ENCODE peak calls at places on chromosome 13, in ten cellular contexts. N is endodermal cell; X is uterus; J is A549; O is omental fat pad; T is NCI-H1105 treated with DMSO at 0.1 percent for 48 hours; S is stimulated activated naive CD8-positive, alpha-beta T cell treated with anti-CD3 and anti-CD28 coated beads, Interleukin-15, amount 100 ng/mL, for 72 hours; Z is amniotic stem cell; D is NCI-H1694 treated with DMSO at 0.1 percent for 48 hours; C is colonic mucosa. V is an unnamed sample.

GRCh38 chr13:109397285-109397684 is 389.1 kb downstream of the IRS2 start:
- DNase-seq in N (no peak), X (no peak), J (no peak), O (no peak), T (no peak), S (no peak), Z (no peak), D (no peak), C (no peak), V (no peak)

GRCh38 chr13:22095794-22096193 is 424.9 kb downstream of the FGF9 start:
- DNase-seq in N (no peak), X (no peak), J (no peak), O (no peak), T (no peak), S (no peak), Z (no peak), D (no peak), C (no peak), V (no peak)

GRCh38 chr13:50191004-50191403 is 175.8 kb downstream of the KCNRG start:
- DNase-seq in N (no peak), X (no peak), J (no peak), O (no peak), T (peak), S (no peak), Z (no peak), D (no peak), C (no peak), V (no peak)

GRCh38 chr13:109412232-109412935 is 374.0 kb downstream of the IRS2 start:
- DNase-seq in N (peak), X (no peak), J (peak), O (no peak), T (peak), S (no peak), Z (no peak), D (peak), C (peak), V (peak)

GRCh38 chr13:106344318-106344717 is 191.1 kb downstream of the EFNB2 start:
- DNase-seq in N (no peak), X (no peak), J (no peak), O (no peak), T (no peak), S (no peak), Z (no peak), D (no peak), C (no peak), V (no peak)

GRCh38 chr13:30978981-30979956 is 46.8 kb downstream of the TEX26 start:
- DNase-seq in N (peak), X (no peak), J (no peak), O (no peak), T (peak), S (peak), Z (no peak), D (peak), C (peak), V (no peak)

GRCh38 chr13:42102961-42103688 is 54.7 kb downstream of the DGKH start:
- DNase-seq in N (no peak), X (no peak), J (no peak), O (no peak), T (no peak), S (no peak), Z (no peak), D (no peak), C (no peak), V (peak)

GRCh38 chr13:84946144-84946543 is 853.1 kb downstream of the SLITRK6 start:
- DNase-seq in N (no peak), X (no peak), J (no peak), O (no peak), T (no peak), S (no peak), Z (no peak), D (no peak), C (no peak), V (no peak)

GRCh38 chr13:100815476-100816046 is 141.0 kb upstream of the TMTC4 start:
- DNase-seq in N (peak), X (no peak), J (no peak), O (no peak), T (no peak), S (no peak), Z (no peak), D (no peak), C (no peak), V (no peak)

GRCh38 chr13:85040176-85040660 is 759.0 kb downstream of the SLITRK6 start:
- DNase-seq in N (no peak), X (no peak), J (no peak), O (no peak), T (peak), S (no peak), Z (no peak), D (no peak), C (no peak), V (no peak)

GRCh38 chr13:79710376-79710775 is 229.4 kb downstream of the NDFIP2 start:
- DNase-seq in N (no peak), X (no peak), J (no peak), O (no peak), T (no peak), S (no peak), Z (peak), D (no peak), C (no peak), V (no peak)

GRCh38 chr13:23087884-23088283 is 92.9 kb upstream of the SGCG start:
- DNase-seq in N (peak), X (no peak), J (peak), O (no peak), T (no peak), S (no peak), Z (no peak), D (peak), C (peak), V (peak)

GRCh38 chr13:46089213-46089612 is 15.6 kb downstream of the CPB2 start:
- DNase-seq in N (no peak), X (no peak), J (no peak), O (no peak), T (no peak), S (no peak), Z (no peak), D (no peak), C (no peak), V (no peak)

GRCh38 chr13:26914624-26915023 is 154.0 kb upstream of the GPR12 start:
- DNase-seq in N (peak), X (no peak), J (no peak), O (no peak), T (peak), S (peak), Z (no peak), D (peak), C (no peak), V (no peak)

GRCh38 chr13:110423689-110424302 is 116.7 kb downstream of the COL4A2 start:
- DNase-seq in N (no peak), X (no peak), J (no peak), O (no peak), T (no peak), S (no peak), Z (no peak), D (no peak), C (no peak), V (no peak)

GRCh38 chr13:97539651-97540230 is 105.8 kb downstream of the RAP2A start:
- DNase-seq in N (no peak), X (no peak), J (no peak), O (no peak), T (no peak), S (no peak), Z (no peak), D (no peak), C (no peak), V (no peak)

GRCh38 chr13:33686772-33687480 is 131.0 kb upstream of the RFC3 start:
- DNase-seq in N (no peak), X (no peak), J (no peak), O (no peak), T (no peak), S (no peak), Z (no peak), D (no peak), C (no peak), V (no peak)

GRCh38 chr13:23074054-23074805 is 106.5 kb upstream of the SGCG start:
- DNase-seq in N (no peak), X (peak), J (no peak), O (no peak), T (peak), S (no peak), Z (no peak), D (no peak), C (no peak), V (no peak)

GRCh38 chr13:33272531-33273124 is 12.9 kb downstream of the STARD13 start:
- DNase-seq in N (no peak), X (no peak), J (no peak), O (no peak), T (no peak), S (no peak), Z (no peak), D (no peak), C (peak), V (peak)

GRCh38 chr13:44843403-44843802 is 145.9 kb downstream of the NUFIP1 start:
- DNase-seq in N (no peak), X (no peak), J (no peak), O (no peak), T (no peak), S (no peak), Z (no peak), D (no peak), C (no peak), V (no peak)

GRCh38 chr13:100230813-100231575 is 142.1 kb downstream of the PCCA start:
- DNase-seq in N (peak), X (no peak), J (no peak), O (no peak), T (no peak), S (no peak), Z (no peak), D (no peak), C (peak), V (no peak)

GRCh38 chr13:75442736-75443234 is 39.2 kb downstream of the TBC1D4 start:
- DNase-seq in N (no peak), X (no peak), J (no peak), O (no peak), T (no peak), S (no peak), Z (no peak), D (no peak), C (peak), V (no peak)

GRCh38 chr13:24995225-24995804 is 100.6 kb upstream of the PABPC3 start:
- DNase-seq in N (peak), X (peak), J (peak), O (no peak), T (peak), S (peak), Z (peak), D (peak), C (peak), V (peak)

GRCh38 chr13:95235944-95236343 is 65.3 kb downstream of the ABCC4 start:
- DNase-seq in N (no peak), X (no peak), J (no peak), O (no peak), T (no peak), S (no peak), Z (no peak), D (no peak), C (no peak), V (no peak)

GRCh38 chr13:112679381-112679780 is 10.5 kb upstream of the ATP11A start:
- DNase-seq in N (peak), X (no peak), J (no peak), O (no peak), T (no peak), S (no peak), Z (no peak), D (no peak), C (no peak), V (no peak)

GRCh38 chr13:90201676-90202425 is 1145.6 kb upstream of the MIR17HG start:
- DNase-seq in N (no peak), X (no peak), J (no peak), O (no peak), T (no peak), S (no peak), Z (no peak), D (no peak), C (no peak), V (no peak)

GRCh38 chr13:28684257-28684656 is 25.3 kb downstream of the POMP start:
- DNase-seq in N (peak), X (no peak), J (no peak), O (no peak), T (no peak), S (no peak), Z (no peak), D (no peak), C (peak), V (no peak)

GRCh38 chr13:27170521-27171243 is 929 bp downstream of the USP12 start:
- DNase-seq in N (peak), X (peak), J (peak), O (no peak), T (peak), S (peak), Z (no peak), D (no peak), C (peak), V (peak)

GRCh38 chr13:29594310-29594709 is 1.2 kb downstream of the SLC7A1 start:
- DNase-seq in N (peak), X (peak), J (peak), O (no peak), T (peak), S (peak), Z (peak), D (peak), C (peak), V (peak)

GRCh38 chr13:111346281-111346680 is 25.8 kb downstream of the TEX29 start:
- DNase-seq in N (no peak), X (no peak), J (no peak), O (no peak), T (no peak), S (no peak), Z (no peak), D (no peak), C (no peak), V (no peak)

GRCh38 chr13:111505175-111505777 is 184.8 kb downstream of the TEX29 start:
- DNase-seq in N (peak), X (no peak), J (peak), O (no peak), T (no peak), S (no peak), Z (no peak), D (peak), C (no peak), V (no peak)

GRCh38 chr13:46575843-46576242 is 22.9 kb downstream of the LRCH1 start:
- DNase-seq in N (no peak), X (no peak), J (no peak), O (no peak), T (no peak), S (no peak), Z (no peak), D (no peak), C (no peak), V (peak)

GRCh38 chr13:49840667-49841066 is 48.2 kb upstream of the KPNA3 start:
- DNase-seq in N (no peak), X (no peak), J (no peak), O (no peak), T (no peak), S (no peak), Z (no peak), D (no peak), C (no peak), V (no peak)

GRCh38 chr13:44300895-44301638 is 72.6 kb upstream of the SERP2 start:
- DNase-seq in N (no peak), X (peak), J (peak), O (no peak), T (no peak), S (peak), Z (peak), D (peak), C (no peak), V (peak)

GRCh38 chr13:50549221-50549942 is 294.1 kb downstream of the DLEU7 start:
- DNase-seq in N (no peak), X (no peak), J (no peak), O (no peak), T (no peak), S (no peak), Z (no peak), D (no peak), C (no peak), V (no peak)